ENCODE peak calls at places on chromosome 13, in eight cellular contexts. L is NCI-H1092; V is lung microvascular endothelial cell; P is astrocyte of the spinal cord; R is HEK293T; W is HFFc6; M is activated naive CD8-positive, alpha-beta T cell treated with anti-CD3 and anti-CD28 coated beads, Interleukin-2, amount 50 U/mL, for 24 hours; N is stimulated activated CD4-positive, alpha-beta T cell treated with anti-CD3 and anti-CD28 coated beads, Interleukin-1b, Interleukin-23, amount 100 ng/mL, for 1 hour. F is an unnamed sample.

GRCh38 chr13:108984251-108984920 is 355.0 kb downstream of the MYO16 start:
- DNase-seq in W (no peak), V (no peak), L (no peak), P (no peak), R (no peak), N (no peak), M (no peak), F (no peak)

GRCh38 chr13:23087884-23088283 is 92.9 kb upstream of the SGCG start:
- DNase-seq in M (peak; percentile 4), W (peak; percentile 15), N (no peak), P (peak; percentile 2), R (peak; percentile 31), V (peak; percentile 0), L (no peak), F (no peak)

GRCh38 chr13:30382836-30383525 is 39.3 kb upstream of the UBE2L5 start:
- DNase-seq in R (no peak), N (no peak), L (no peak), P (no peak), M (no peak), W (no peak), V (no peak), F (no peak)

GRCh38 chr13:20359335-20359734 is 127.2 kb upstream of the GJB6 start:
- DNase-seq in N (no peak), W (peak; percentile 97), L (no peak), P (peak; percentile 96), M (no peak), R (no peak), V (no peak), F (no peak)

GRCh38 chr13:31096624-31097302 is 64.9 kb downstream of the HSPH1 start:
- DNase-seq in V (no peak), N (no peak), W (no peak), L (no peak), R (no peak), M (no peak), P (no peak), F (no peak)

GRCh38 chr13:103299079-103299478 is 232.9 kb upstream of the SLC10A2 start:
- DNase-seq in P (no peak), M (no peak), V (no peak), R (no peak), L (no peak), W (no peak), N (no peak), F (no peak)

GRCh38 chr13:29165216-29165615 is 345.1 kb downstream of the MTUS2 start:
- DNase-seq in N (no peak), L (no peak), P (no peak), W (no peak), V (no peak), R (no peak), M (no peak), F (no peak)

GRCh38 chr13:59745395-59745788 is 418.3 kb downstream of the DIAPH3 start:
- DNase-seq in L (no peak), R (no peak), V (no peak), M (no peak), P (peak; percentile 39), W (no peak), N (no peak), F (no peak)

GRCh38 chr13:45082964-45083363 is 37.3 kb upstream of the GTF2F2 start:
- DNase-seq in R (no peak), P (peak; percentile 32), M (no peak), V (no peak), N (no peak), W (peak; percentile 71), L (no peak), F (no peak)